ENCODE peak calls at places on chromosomes 11 and 22, in seven cellular contexts. H is nephron progenitor cell; A is AG04450; Y is GM20000; K is ovary; T is activated CD8-positive, alpha-beta memory T cell treated with anti-CD3 and anti-CD28 coated beads for 24 hours; U is choroid plexus epithelial cell. I is an unnamed sample.

GRCh38 chr11:74460481-74461154 is 6.7 kb downstream of the KCNE3 start:
- DNase-seq in H (no peak), A (no peak), Y (no peak), K (no peak), T (no peak), U (peak), I (no peak)

GRCh38 chr11:65506316-65506769 is 7.5 kb downstream of the MALAT1 start:
- DNase-seq in H (no peak), A (no peak), Y (no peak), K (no peak), T (no peak), U (no peak), I (no peak)

GRCh38 chr22:20567993-20568417 is 60.6 kb downstream of the MED15 start:
- DNase-seq in H (no peak), A (no peak), Y (no peak), K (no peak), T (no peak), U (peak), I (peak)

GRCh38 chr22:39481054-39481453 is 21.0 kb upstream of the MIEF1 start:
- DNase-seq in H (no peak), A (no peak), Y (no peak), K (no peak), T (no peak), U (no peak), I (no peak)

GRCh38 chr11:30313580-30313979 is 9.3 kb upstream of the ARL14EP start:
- DNase-seq in H (no peak), A (no peak), Y (no peak), K (no peak), T (no peak), U (no peak), I (no peak)

GRCh38 chr11:134528453-134528852 is 116.4 kb upstream of the B3GAT1 start:
- DNase-seq in H (no peak), A (no peak), Y (no peak), K (no peak), T (peak), U (no peak), I (no peak)

GRCh38 chr22:43014062-43014875 is 680 bp downstream of the PACSIN2 start:
- DNase-seq in H (peak), A (no peak), Y (peak), K (peak), T (peak), U (no peak), I (no peak)

GRCh38 chr22:26568207-26568706 is 21.7 kb downstream of the TPST2 start:
- DNase-seq in H (peak), A (no peak), Y (no peak), K (no peak), T (no peak), U (peak), I (no peak)

GRCh38 chr22:39173787-39174497 is 21.5 kb upstream of the CBX7 start:
- DNase-seq in H (no peak), A (no peak), Y (peak), K (no peak), T (peak), U (peak), I (no peak)

GRCh38 chr11:122306776-122307479 is 190.9 kb upstream of the BLID start:
- DNase-seq in H (no peak), A (no peak), Y (no peak), K (no peak), T (no peak), U (no peak), I (no peak)

GRCh38 chr11:8311366-8311765 is 47.7 kb upstream of the LMO1 start:
- DNase-seq in H (no peak), A (no peak), Y (no peak), K (no peak), T (no peak), U (no peak), I (no peak)

GRCh38 chr11:27401280-27401679 is 38.3 kb upstream of the CCDC34 start:
- DNase-seq in H (no peak), A (no peak), Y (no peak), K (no peak), T (no peak), U (no peak), I (no peak)

GRCh38 chr11:130673698-130674097 is 225.3 kb downstream of the ADAMTS15 start:
- DNase-seq in H (no peak), A (no peak), Y (no peak), K (no peak), T (no peak), U (no peak), I (no peak)

GRCh38 chr11:86459002-86459385 is 84.3 kb downstream of the CCDC81 start:
- DNase-seq in H (no peak), A (no peak), Y (no peak), K (no peak), T (no peak), U (no peak), I (no peak)

GRCh38 chr22:25382762-25383161 is 163.3 kb downstream of the CRYBB2 start:
- DNase-seq in H (no peak), A (no peak), Y (no peak), K (no peak), T (no peak), U (no peak), I (no peak)

GRCh38 chr11:44661311-44661717 is 65.4 kb upstream of the TSPAN18 start:
- DNase-seq in H (no peak), A (no peak), Y (peak), K (no peak), T (no peak), U (no peak), I (no peak)

I was measured in SW 1271.